ENCODE peak calls at places on chromosome 2, in seven cellular contexts. One of them, this sample, is unnamed.
A peak's percentile ranks its signal among the peaks of the same experiment; 100 is the strongest.

GRCh38 chr2:14047491-14047890 is 585.0 kb upstream of the LRATD1 start:
- DNase-seq in tibial artery: no peak
- DNase-seq in right cardiac atrium: no peak
- DNase-seq in heart left ventricle: no peak
- DNase-seq in suprapubic skin: no peak
- DNase-seq in CD8-positive, alpha-beta memory T cell: no peak
- DNase-seq in CD4-positive, CD25-positive, alpha-beta regulatory T cell: no peak
- DNase-seq in this sample: no peak

GRCh38 chr2:132795220-132795619 is 125.2 kb upstream of the LYPD1 start:
- DNase-seq in tibial artery: no peak
- DNase-seq in right cardiac atrium: no peak
- DNase-seq in suprapubic skin: no peak
- DNase-seq in CD4-positive, CD25-positive, alpha-beta regulatory T cell: no peak
- DNase-seq in CD8-positive, alpha-beta memory T cell: no peak
- DNase-seq in heart left ventricle: no peak
- DNase-seq in this sample: no peak

GRCh38 chr2:226619707-226620106 is 179.9 kb downstream of the IRS1 start:
- DNase-seq in heart left ventricle: no peak
- DNase-seq in suprapubic skin: no peak
- DNase-seq in tibial artery: no peak
- DNase-seq in CD8-positive, alpha-beta memory T cell: no peak
- DNase-seq in CD4-positive, CD25-positive, alpha-beta regulatory T cell: no peak
- DNase-seq in right cardiac atrium: no peak
- DNase-seq in this sample: no peak

GRCh38 chr2:143354050-143354449 is 224.8 kb downstream of the ARHGAP15 start:
- DNase-seq in right cardiac atrium: no peak
- DNase-seq in CD4-positive, CD25-positive, alpha-beta regulatory T cell: no peak
- DNase-seq in suprapubic skin: no peak
- DNase-seq in tibial artery: no peak
- DNase-seq in CD8-positive, alpha-beta memory T cell: no peak
- DNase-seq in heart left ventricle: no peak
- DNase-seq in this sample: no peak

GRCh38 chr2:15918761-15919356 is 21.5 kb upstream of the MYCN start:
- DNase-seq in suprapubic skin: no peak
- DNase-seq in tibial artery: no peak
- DNase-seq in CD8-positive, alpha-beta memory T cell: no peak
- DNase-seq in CD4-positive, CD25-positive, alpha-beta regulatory T cell: no peak
- DNase-seq in heart left ventricle: no peak
- DNase-seq in right cardiac atrium: no peak
- DNase-seq in this sample: no peak

GRCh38 chr2:70123051-70123828 is 36.0 kb downstream of the PCBP1 start:
- DNase-seq in right cardiac atrium: peak; percentile 77
- DNase-seq in heart left ventricle: peak; percentile 68
- DNase-seq in CD4-positive, CD25-positive, alpha-beta regulatory T cell: no peak
- DNase-seq in CD8-positive, alpha-beta memory T cell: no peak
- DNase-seq in suprapubic skin: peak; percentile 83
- DNase-seq in tibial artery: peak; percentile 81
- DNase-seq in this sample: no peak

GRCh38 chr2:46460991-46461715 is 18.2 kb upstream of the TMEM247 start:
- DNase-seq in tibial artery: peak; percentile 66
- DNase-seq in CD4-positive, CD25-positive, alpha-beta regulatory T cell: peak; percentile 54
- DNase-seq in heart left ventricle: peak; percentile 78
- DNase-seq in suprapubic skin: peak; percentile 83
- DNase-seq in right cardiac atrium: peak; percentile 89
- DNase-seq in CD8-positive, alpha-beta memory T cell: peak; percentile 68
- DNase-seq in this sample: peak; percentile 61

GRCh38 chr2:24657818-24658217 is 135.4 kb downstream of the PTRHD1 start:
- DNase-seq in tibial artery: no peak
- DNase-seq in CD4-positive, CD25-positive, alpha-beta regulatory T cell: no peak
- DNase-seq in suprapubic skin: no peak
- DNase-seq in heart left ventricle: no peak
- DNase-seq in right cardiac atrium: no peak
- DNase-seq in CD8-positive, alpha-beta memory T cell: no peak
- DNase-seq in this sample: no peak

GRCh38 chr2:18771212-18771611 is 181.8 kb upstream of the NT5C1B start:
- DNase-seq in heart left ventricle: no peak
- DNase-seq in suprapubic skin: no peak
- DNase-seq in tibial artery: no peak
- DNase-seq in CD4-positive, CD25-positive, alpha-beta regulatory T cell: no peak
- DNase-seq in right cardiac atrium: no peak
- DNase-seq in CD8-positive, alpha-beta memory T cell: no peak
- DNase-seq in this sample: no peak

GRCh38 chr2:99537910-99538485 is 48.2 kb upstream of the REV1 start:
- DNase-seq in tibial artery: no peak
- DNase-seq in CD4-positive, CD25-positive, alpha-beta regulatory T cell: no peak
- DNase-seq in right cardiac atrium: no peak
- DNase-seq in CD8-positive, alpha-beta memory T cell: no peak
- DNase-seq in suprapubic skin: no peak
- DNase-seq in heart left ventricle: no peak
- DNase-seq in this sample: no peak

GRCh38 chr2:239380831-239381708 is 19.8 kb downstream of the HDAC4 start:
- DNase-seq in tibial artery: no peak
- DNase-seq in CD8-positive, alpha-beta memory T cell: peak; percentile 35
- DNase-seq in suprapubic skin: no peak
- DNase-seq in right cardiac atrium: peak; percentile 46
- DNase-seq in heart left ventricle: no peak
- DNase-seq in CD4-positive, CD25-positive, alpha-beta regulatory T cell: peak; percentile 56
- DNase-seq in this sample: peak; percentile 34

GRCh38 chr2:68727698-68728375 is 6.8 kb upstream of the ARHGAP25 start:
- DNase-seq in right cardiac atrium: no peak
- DNase-seq in heart left ventricle: no peak
- DNase-seq in tibial artery: no peak
- DNase-seq in CD4-positive, CD25-positive, alpha-beta regulatory T cell: no peak
- DNase-seq in suprapubic skin: no peak
- DNase-seq in CD8-positive, alpha-beta memory T cell: no peak
- DNase-seq in this sample: no peak

GRCh38 chr2:189302274-189302948 is 122.8 kb upstream of the COL5A2 start:
- DNase-seq in tibial artery: no peak
- DNase-seq in right cardiac atrium: no peak
- DNase-seq in CD4-positive, CD25-positive, alpha-beta regulatory T cell: no peak
- DNase-seq in suprapubic skin: no peak
- DNase-seq in CD8-positive, alpha-beta memory T cell: no peak
- DNase-seq in heart left ventricle: no peak
- DNase-seq in this sample: no peak

GRCh38 chr2:241796610-241797138 is 12.3 kb upstream of the NEU4 start:
- DNase-seq in suprapubic skin: no peak
- DNase-seq in right cardiac atrium: peak; percentile 46
- DNase-seq in heart left ventricle: no peak
- DNase-seq in CD4-positive, CD25-positive, alpha-beta regulatory T cell: no peak
- DNase-seq in tibial artery: no peak
- DNase-seq in CD8-positive, alpha-beta memory T cell: no peak
- DNase-seq in this sample: no peak

GRCh38 chr2:190340369-190340768 is 3.0 kb upstream of the INPP1 start:
- DNase-seq in heart left ventricle: no peak
- DNase-seq in tibial artery: no peak
- DNase-seq in suprapubic skin: no peak
- DNase-seq in CD4-positive, CD25-positive, alpha-beta regulatory T cell: no peak
- DNase-seq in CD8-positive, alpha-beta memory T cell: no peak
- DNase-seq in right cardiac atrium: no peak
- DNase-seq in this sample: no peak

GRCh38 chr2:223724831-223725230 is 112.6 kb downstream of the AP1S3 start:
- DNase-seq in suprapubic skin: no peak
- DNase-seq in right cardiac atrium: no peak
- DNase-seq in heart left ventricle: no peak
- DNase-seq in CD8-positive, alpha-beta memory T cell: no peak
- DNase-seq in tibial artery: no peak
- DNase-seq in CD4-positive, CD25-positive, alpha-beta regulatory T cell: no peak
- DNase-seq in this sample: no peak

GRCh38 chr2:223722226-223722625 is 115.2 kb downstream of the AP1S3 start:
- DNase-seq in heart left ventricle: no peak
- DNase-seq in suprapubic skin: no peak
- DNase-seq in CD4-positive, CD25-positive, alpha-beta regulatory T cell: no peak
- DNase-seq in CD8-positive, alpha-beta memory T cell: no peak
- DNase-seq in tibial artery: no peak
- DNase-seq in right cardiac atrium: no peak
- DNase-seq in this sample: no peak

GRCh38 chr2:223725494-223725893 is 111.9 kb downstream of the AP1S3 start:
- DNase-seq in suprapubic skin: peak; percentile 71
- DNase-seq in CD4-positive, CD25-positive, alpha-beta regulatory T cell: no peak
- DNase-seq in heart left ventricle: peak; percentile 86
- DNase-seq in tibial artery: peak; percentile 69
- DNase-seq in CD8-positive, alpha-beta memory T cell: no peak
- DNase-seq in right cardiac atrium: peak; percentile 83
- DNase-seq in this sample: no peak

GRCh38 chr2:223723954-223724411 is 113.4 kb downstream of the AP1S3 start:
- DNase-seq in CD4-positive, CD25-positive, alpha-beta regulatory T cell: no peak
- DNase-seq in heart left ventricle: no peak
- DNase-seq in suprapubic skin: no peak
- DNase-seq in CD8-positive, alpha-beta memory T cell: no peak
- DNase-seq in right cardiac atrium: no peak
- DNase-seq in tibial artery: no peak
- DNase-seq in this sample: no peak

DNA sequence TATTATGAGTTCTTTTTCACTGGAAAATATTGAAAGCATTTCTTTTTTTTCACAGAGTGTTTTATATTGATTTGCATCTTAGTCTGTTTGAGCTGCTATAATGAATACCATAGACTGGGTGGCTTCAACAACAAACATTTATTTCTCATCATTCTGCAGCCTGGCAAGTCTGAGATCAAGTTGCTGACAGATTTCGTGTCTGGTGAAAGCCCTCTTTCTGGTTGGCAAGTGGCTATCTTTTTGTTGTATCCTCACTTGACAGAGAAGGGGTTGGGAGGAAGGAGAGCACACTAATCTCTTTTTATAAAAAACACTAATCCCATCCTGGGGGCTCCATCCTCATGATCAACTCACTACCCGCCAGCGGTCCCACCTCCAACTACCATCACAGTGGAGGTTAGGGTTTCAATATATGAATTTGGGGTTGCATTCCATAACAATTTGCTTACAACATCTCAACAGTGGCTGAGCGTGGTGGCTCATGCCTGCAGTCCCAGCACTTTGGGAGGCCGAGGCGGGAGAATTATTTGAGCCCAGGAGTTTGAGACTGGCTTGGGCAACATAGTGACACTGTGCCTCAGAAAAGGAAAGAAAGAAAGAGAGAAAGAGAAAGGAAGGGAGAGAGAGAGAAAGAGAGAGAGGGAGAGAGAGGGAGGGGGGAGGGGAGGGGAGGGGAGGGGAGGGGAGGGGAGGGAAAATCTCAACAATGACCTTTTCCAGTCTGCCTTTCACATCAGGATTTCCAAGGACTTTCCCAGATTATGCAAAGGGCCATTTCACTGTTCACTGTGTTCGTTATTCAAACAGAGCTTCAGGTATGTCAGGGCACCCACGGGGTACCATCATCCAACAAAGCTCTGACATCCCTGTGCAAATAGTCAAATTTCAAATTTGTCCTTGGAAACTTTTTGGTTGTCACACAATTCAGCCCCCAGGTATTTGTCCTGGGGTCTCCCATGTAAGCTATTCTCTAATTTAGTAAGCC is 111.1 kb downstream of the AP1S3 start:
- DNase-seq in suprapubic skin: no peak
- DNase-seq in tibial artery: no peak
- DNase-seq in right cardiac atrium: no peak
- DNase-seq in CD4-positive, CD25-positive, alpha-beta regulatory T cell: no peak
- DNase-seq in heart left ventricle: no peak
- DNase-seq in CD8-positive, alpha-beta memory T cell: no peak
- DNase-seq in this sample: no peak
- H3K4me1 ChIP-seq in suprapubic skin: peaks cover 8% of the 10 kb centered on the region
- H3K4me1 ChIP-seq in tibial artery: peaks cover 13% of the 10 kb centered on the region
- H3K4me1 ChIP-seq in right cardiac atrium: peaks cover 5% of the 10 kb centered on the region
- H3K4me1 ChIP-seq in CD4-positive, CD25-positive, alpha-beta regulatory T cell: no peaks in the 10 kb centered on the region
- H3K4me1 ChIP-seq in heart left ventricle: peaks cover 16% of the 10 kb centered on the region
- H3K4me1 ChIP-seq in CD8-positive, alpha-beta memory T cell: no peaks in the 10 kb centered on the region
- H3K4me1 ChIP-seq in this sample: no peaks in the 10 kb centered on the region

DNA sequence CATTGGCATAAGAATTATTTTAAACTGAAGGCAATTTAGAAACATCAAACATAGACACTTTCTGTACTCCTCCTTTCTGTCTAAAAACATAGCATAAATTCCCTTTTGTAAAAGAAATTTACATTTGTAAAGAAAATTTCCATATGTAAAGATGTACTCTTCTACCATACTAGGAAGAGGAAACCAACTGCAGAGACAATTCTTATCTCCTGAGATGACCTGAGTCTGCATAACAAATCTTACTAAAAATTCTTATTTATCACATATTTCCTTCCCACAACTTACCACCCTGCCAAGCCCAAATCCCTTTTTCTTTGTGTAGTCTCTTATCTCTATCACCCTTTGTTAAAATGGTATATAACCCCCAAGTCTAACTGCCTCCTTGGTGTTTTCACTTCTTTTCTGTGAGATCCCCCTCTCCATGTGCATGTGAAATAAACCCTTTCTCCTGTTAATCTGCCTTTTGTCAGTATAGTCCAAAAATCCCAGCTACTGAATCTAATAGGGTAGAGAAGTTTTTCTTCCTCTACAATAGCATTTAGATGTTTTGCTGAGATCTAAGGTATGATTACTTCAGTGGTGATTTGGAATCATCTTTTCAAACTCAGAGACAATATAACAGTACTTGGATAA is 81.0 kb downstream of the CHN1 start:
- DNase-seq in right cardiac atrium: no peak
- DNase-seq in tibial artery: no peak
- DNase-seq in CD8-positive, alpha-beta memory T cell: no peak
- DNase-seq in suprapubic skin: no peak
- DNase-seq in CD4-positive, CD25-positive, alpha-beta regulatory T cell: no peak
- DNase-seq in heart left ventricle: no peak
- DNase-seq in this sample: no peak
- H3K4me3 ChIP-seq in right cardiac atrium: no peak overlapping the region
- H3K4me3 ChIP-seq in tibial artery: no peak overlapping the region
- H3K4me3 ChIP-seq in CD8-positive, alpha-beta memory T cell: no peak overlapping the region
- H3K4me3 ChIP-seq in suprapubic skin: no peak overlapping the region
- H3K4me3 ChIP-seq in CD4-positive, CD25-positive, alpha-beta regulatory T cell: no peak overlapping the region
- H3K4me3 ChIP-seq in heart left ventricle: no peak overlapping the region
- H3K4me3 ChIP-seq in this sample: no peak overlapping the region

GRCh38 chr2:235048549-235048948 is 96.7 kb downstream of the SH3BP4 start:
- DNase-seq in heart left ventricle: no peak
- DNase-seq in right cardiac atrium: no peak
- DNase-seq in CD8-positive, alpha-beta memory T cell: no peak
- DNase-seq in tibial artery: no peak
- DNase-seq in suprapubic skin: peak; percentile 61
- DNase-seq in CD4-positive, CD25-positive, alpha-beta regulatory T cell: no peak
- DNase-seq in this sample: no peak

GRCh38 chr2:235047171-235048160 is 95.6 kb downstream of the SH3BP4 start:
- DNase-seq in right cardiac atrium: no peak
- DNase-seq in CD8-positive, alpha-beta memory T cell: no peak
- DNase-seq in suprapubic skin: peak; percentile 50
- DNase-seq in CD4-positive, CD25-positive, alpha-beta regulatory T cell: no peak
- DNase-seq in heart left ventricle: no peak
- DNase-seq in tibial artery: no peak
- DNase-seq in this sample: no peak

GRCh38 chr2:235050992-235051351 is 99.2 kb downstream of the SH3BP4 start:
- DNase-seq in right cardiac atrium: peak; percentile 96
- DNase-seq in CD8-positive, alpha-beta memory T cell: no peak
- DNase-seq in suprapubic skin: peak; percentile 96
- DNase-seq in tibial artery: peak; percentile 91
- DNase-seq in heart left ventricle: peak; percentile 93
- DNase-seq in CD4-positive, CD25-positive, alpha-beta regulatory T cell: no peak
- DNase-seq in this sample: no peak

GRCh38 chr2:235049719-235050118 is 97.9 kb downstream of the SH3BP4 start:
- DNase-seq in heart left ventricle: peak; percentile 17
- DNase-seq in CD4-positive, CD25-positive, alpha-beta regulatory T cell: no peak
- DNase-seq in right cardiac atrium: no peak
- DNase-seq in CD8-positive, alpha-beta memory T cell: no peak
- DNase-seq in tibial artery: no peak
- DNase-seq in suprapubic skin: peak; percentile 40
- DNase-seq in this sample: no peak

GRCh38 chr2:235049069-235049468 is 97.3 kb downstream of the SH3BP4 start:
- DNase-seq in right cardiac atrium: no peak
- DNase-seq in tibial artery: no peak
- DNase-seq in CD4-positive, CD25-positive, alpha-beta regulatory T cell: no peak
- DNase-seq in CD8-positive, alpha-beta memory T cell: no peak
- DNase-seq in heart left ventricle: peak; percentile 14
- DNase-seq in suprapubic skin: peak; percentile 44
- DNase-seq in this sample: no peak
- H3K27ac ChIP-seq in right cardiac atrium: peak overlapping the region; percentile 15
- H3K27ac ChIP-seq in tibial artery: peak overlapping the region; percentile 29
- H3K27ac ChIP-seq in CD4-positive, CD25-positive, alpha-beta regulatory T cell: no peak overlapping the region
- H3K27ac ChIP-seq in CD8-positive, alpha-beta memory T cell: no peak overlapping the region
- H3K27ac ChIP-seq in heart left ventricle: no peak overlapping the region
- H3K27ac ChIP-seq in suprapubic skin: peak overlapping the region; percentile 21
- H3K27ac ChIP-seq in this sample: no peak overlapping the region

GRCh38 chr2:108552566-108552965 is 18.3 kb downstream of the LIMS1 start:
- DNase-seq in CD8-positive, alpha-beta memory T cell: no peak
- DNase-seq in tibial artery: no peak
- DNase-seq in right cardiac atrium: no peak
- DNase-seq in suprapubic skin: no peak
- DNase-seq in CD4-positive, CD25-positive, alpha-beta regulatory T cell: no peak
- DNase-seq in heart left ventricle: no peak
- DNase-seq in this sample: no peak
- H3K4me1 ChIP-seq in CD8-positive, alpha-beta memory T cell: no peaks in the 10 kb centered on the region
- H3K4me1 ChIP-seq in tibial artery: peaks cover 35% of the 10 kb centered on the region
- H3K4me1 ChIP-seq in right cardiac atrium: peaks cover 21% of the 10 kb centered on the region
- H3K4me1 ChIP-seq in suprapubic skin: peaks cover 18% of the 10 kb centered on the region
- H3K4me1 ChIP-seq in CD4-positive, CD25-positive, alpha-beta regulatory T cell: no peaks in the 10 kb centered on the region
- H3K4me1 ChIP-seq in heart left ventricle: peaks cover 48% of the 10 kb centered on the region
- H3K4me1 ChIP-seq in this sample: no peaks in the 10 kb centered on the region